ENCODE peak calls at places on chromosomes 6 and 20, in six cellular contexts. One of them, this sample, is unnamed.

GRCh38 chr6:39426057-39426592 is 103.6 kb upstream of the KCNK16 start:
- DNase-seq in LNCaP clone FGC: no peak
- DNase-seq in NCI-H1930: no peak
- DNase-seq in RCC 7860: peak
- DNase-seq in T-helper 17 cell: no peak
- DNase-seq in HFFc6: no peak
- DNase-seq in this sample: peak

GRCh38 chr6:109252261-109253041 is 129.8 kb downstream of the CD164 start:
- DNase-seq in HFFc6: no peak
- DNase-seq in NCI-H1930: no peak
- DNase-seq in LNCaP clone FGC: peak
- DNase-seq in RCC 7860: no peak
- DNase-seq in T-helper 17 cell: no peak
- DNase-seq in this sample: peak

GRCh38 chr6:44660561-44661220 is 273.2 kb downstream of the CDC5L start:
- DNase-seq in LNCaP clone FGC: no peak
- DNase-seq in NCI-H1930: no peak
- DNase-seq in T-helper 17 cell: no peak
- DNase-seq in RCC 7860: no peak
- DNase-seq in HFFc6: no peak
- DNase-seq in this sample: peak

GRCh38 chr6:8442149-8442548 is 6.8 kb upstream of the SLC35B3 start:
- DNase-seq in LNCaP clone FGC: no peak
- DNase-seq in NCI-H1930: no peak
- DNase-seq in HFFc6: no peak
- DNase-seq in T-helper 17 cell: no peak
- DNase-seq in RCC 7860: no peak
- DNase-seq in this sample: no peak

GRCh38 chr20:31693987-31694661 is 28.5 kb downstream of the BCL2L1 start:
- DNase-seq in NCI-H1930: no peak
- DNase-seq in T-helper 17 cell: no peak
- DNase-seq in LNCaP clone FGC: no peak
- DNase-seq in HFFc6: no peak
- DNase-seq in RCC 7860: no peak
- DNase-seq in this sample: no peak

GRCh38 chr20:41786158-41786557 is 168.0 kb upstream of the CHD6 start:
- DNase-seq in NCI-H1930: no peak
- DNase-seq in T-helper 17 cell: no peak
- DNase-seq in LNCaP clone FGC: no peak
- DNase-seq in HFFc6: no peak
- DNase-seq in RCC 7860: peak
- DNase-seq in this sample: peak

GRCh38 chr6:154613137-154613676 is 102.7 kb upstream of the CNKSR3 start:
- DNase-seq in NCI-H1930: no peak
- DNase-seq in T-helper 17 cell: no peak
- DNase-seq in RCC 7860: peak
- DNase-seq in LNCaP clone FGC: no peak
- DNase-seq in HFFc6: peak
- DNase-seq in this sample: peak

GRCh38 chr6:39553811-39554802 is 171.1 kb downstream of the KIF6 start:
- DNase-seq in HFFc6: no peak
- DNase-seq in T-helper 17 cell: no peak
- DNase-seq in NCI-H1930: no peak
- DNase-seq in LNCaP clone FGC: no peak
- DNase-seq in RCC 7860: no peak
- DNase-seq in this sample: no peak

GRCh38 chr6:29737707-29738630 is 14.7 kb downstream of the HLA-F start:
- DNase-seq in T-helper 17 cell: peak
- DNase-seq in NCI-H1930: peak
- DNase-seq in RCC 7860: peak
- DNase-seq in LNCaP clone FGC: peak
- DNase-seq in HFFc6: peak
- DNase-seq in this sample: peak

GRCh38 chr6:91895592-91895991 is 1308.7 kb upstream of the MAP3K7 start:
- DNase-seq in RCC 7860: no peak
- DNase-seq in HFFc6: no peak
- DNase-seq in NCI-H1930: no peak
- DNase-seq in LNCaP clone FGC: no peak
- DNase-seq in T-helper 17 cell: no peak
- DNase-seq in this sample: peak

GRCh38 chr6:98634569-98634968 is 199.8 kb upstream of the POU3F2 start:
- DNase-seq in RCC 7860: no peak
- DNase-seq in T-helper 17 cell: no peak
- DNase-seq in LNCaP clone FGC: no peak
- DNase-seq in NCI-H1930: no peak
- DNase-seq in HFFc6: no peak
- DNase-seq in this sample: no peak

GRCh38 chr20:22507240-22507961 is 77.0 kb downstream of the FOXA2 start:
- DNase-seq in LNCaP clone FGC: no peak
- DNase-seq in NCI-H1930: no peak
- DNase-seq in T-helper 17 cell: no peak
- DNase-seq in RCC 7860: no peak
- DNase-seq in HFFc6: no peak
- DNase-seq in this sample: no peak

GRCh38 chr6:30219244-30219643 is 6.0 kb upstream of the TRIM26 start:
- DNase-seq in NCI-H1930: peak
- DNase-seq in RCC 7860: peak
- DNase-seq in T-helper 17 cell: no peak
- DNase-seq in HFFc6: peak
- DNase-seq in LNCaP clone FGC: peak
- DNase-seq in this sample: peak

GRCh38 chr6:136506124-136506799 is 44.0 kb downstream of the MAP7 start:
- DNase-seq in LNCaP clone FGC: no peak
- DNase-seq in T-helper 17 cell: no peak
- DNase-seq in HFFc6: no peak
- DNase-seq in NCI-H1930: no peak
- DNase-seq in RCC 7860: no peak
- DNase-seq in this sample: no peak

GRCh38 chr20:57708694-57709673 is 831 bp downstream of the PMEPA1 start:
- DNase-seq in LNCaP clone FGC: no peak
- DNase-seq in T-helper 17 cell: peak
- DNase-seq in HFFc6: no peak
- DNase-seq in NCI-H1930: no peak
- DNase-seq in RCC 7860: no peak
- DNase-seq in this sample: peak

GRCh38 chr6:63560806-63561672 is 11.2 kb upstream of the LOC128125822 start:
- DNase-seq in LNCaP clone FGC: no peak
- DNase-seq in T-helper 17 cell: no peak
- DNase-seq in RCC 7860: no peak
- DNase-seq in NCI-H1930: no peak
- DNase-seq in HFFc6: no peak
- DNase-seq in this sample: peak

GRCh38 chr6:89242574-89243330 is 25.6 kb upstream of the GABRR1 start:
- DNase-seq in RCC 7860: peak
- DNase-seq in LNCaP clone FGC: no peak
- DNase-seq in HFFc6: peak
- DNase-seq in T-helper 17 cell: no peak
- DNase-seq in NCI-H1930: no peak
- DNase-seq in this sample: peak

GRCh38 chr20:49676581-49677291 is 36.9 kb downstream of the B4GALT5 start:
- DNase-seq in T-helper 17 cell: peak
- DNase-seq in HFFc6: peak
- DNase-seq in RCC 7860: peak
- DNase-seq in NCI-H1930: no peak
- DNase-seq in LNCaP clone FGC: no peak
- DNase-seq in this sample: peak

GRCh38 chr6:150775400-150775799 is 90.1 kb upstream of the MTHFD1L start:
- DNase-seq in NCI-H1930: no peak
- DNase-seq in RCC 7860: no peak
- DNase-seq in T-helper 17 cell: no peak
- DNase-seq in HFFc6: no peak
- DNase-seq in LNCaP clone FGC: no peak
- DNase-seq in this sample: no peak

GRCh38 chr6:56963043-56963442 is 8.1 kb downstream of the BEND6 start:
- DNase-seq in HFFc6: no peak
- DNase-seq in RCC 7860: no peak
- DNase-seq in NCI-H1930: no peak
- DNase-seq in LNCaP clone FGC: no peak
- DNase-seq in T-helper 17 cell: no peak
- DNase-seq in this sample: no peak

GRCh38 chr6:11214911-11215310 is 17.6 kb downstream of the NEDD9 start:
- DNase-seq in NCI-H1930: no peak
- DNase-seq in HFFc6: no peak
- DNase-seq in RCC 7860: no peak
- DNase-seq in LNCaP clone FGC: no peak
- DNase-seq in T-helper 17 cell: no peak
- DNase-seq in this sample: no peak

GRCh38 chr20:25277051-25277801 is 29.3 kb downstream of the PYGB start:
- DNase-seq in RCC 7860: no peak
- DNase-seq in NCI-H1930: no peak
- DNase-seq in LNCaP clone FGC: no peak
- DNase-seq in T-helper 17 cell: peak
- DNase-seq in HFFc6: no peak
- DNase-seq in this sample: no peak

GRCh38 chr6:16576391-16577368 is 184.6 kb downstream of the ATXN1 start:
- DNase-seq in RCC 7860: peak
- DNase-seq in NCI-H1930: no peak
- DNase-seq in LNCaP clone FGC: no peak
- DNase-seq in HFFc6: no peak
- DNase-seq in T-helper 17 cell: no peak
- DNase-seq in this sample: no peak

GRCh38 chr6:44603044-44603686 is 215.7 kb downstream of the CDC5L start:
- DNase-seq in T-helper 17 cell: no peak
- DNase-seq in NCI-H1930: no peak
- DNase-seq in HFFc6: no peak
- DNase-seq in RCC 7860: no peak
- DNase-seq in LNCaP clone FGC: no peak
- DNase-seq in this sample: no peak

GRCh38 chr6:79301290-79301689 is 66.8 kb upstream of the HMGN3 start:
- DNase-seq in LNCaP clone FGC: no peak
- DNase-seq in RCC 7860: no peak
- DNase-seq in HFFc6: no peak
- DNase-seq in T-helper 17 cell: no peak
- DNase-seq in NCI-H1930: no peak
- DNase-seq in this sample: no peak

GRCh38 chr6:118537579-118537978 is 10.5 kb upstream of the PLN start:
- DNase-seq in NCI-H1930: no peak
- DNase-seq in HFFc6: peak
- DNase-seq in T-helper 17 cell: no peak
- DNase-seq in LNCaP clone FGC: peak
- DNase-seq in RCC 7860: no peak
- DNase-seq in this sample: peak

GRCh38 chr6:119626884-119627619 is 277.5 kb upstream of the MAN1A1 start:
- DNase-seq in NCI-H1930: no peak
- DNase-seq in LNCaP clone FGC: no peak
- DNase-seq in RCC 7860: no peak
- DNase-seq in HFFc6: no peak
- DNase-seq in T-helper 17 cell: no peak
- DNase-seq in this sample: peak

This sample was measured in fibroblast of villous mesenchyme.